ENCODE peak calls at places on chromosomes 2 and 18, in nine cellular contexts. One of them, this sample, is unnamed.

GRCh38 chr18:34042423-34043146 is 182.1 kb downstream of the NOL4 start:
- DNase-seq in H9: no peak
- DNase-seq in K562: no peak
- DNase-seq in stomach: no peak
- DNase-seq in endodermal cell: no peak
- DNase-seq in lung: no peak
- DNase-seq in psoas muscle: no peak
- DNase-seq in colonic mucosa: no peak
- DNase-seq in MM.1S: peak; percentile 7
- DNase-seq in this sample: no peak

GRCh38 chr2:53859354-53860159 is at the start of gene GPR75:
- DNase-seq in lung: no peak
- DNase-seq in K562: no peak
- DNase-seq in MM.1S: no peak
- DNase-seq in H9: peak; percentile 63
- DNase-seq in endodermal cell: peak; percentile 77
- DNase-seq in stomach: peak; percentile 35
- DNase-seq in psoas muscle: peak; percentile 57
- DNase-seq in colonic mucosa: peak; percentile 17
- DNase-seq in this sample: no peak

GRCh38 chr2:17933251-17933650 is 54.8 kb downstream of the KCNS3 start:
- DNase-seq in MM.1S: no peak
- DNase-seq in stomach: no peak
- DNase-seq in psoas muscle: no peak
- DNase-seq in lung: no peak
- DNase-seq in K562: no peak
- DNase-seq in endodermal cell: no peak
- DNase-seq in colonic mucosa: no peak
- DNase-seq in H9: no peak
- DNase-seq in this sample: no peak

GRCh38 chr2:54657664-54658083 is 65.8 kb upstream of the EML6 start:
- DNase-seq in MM.1S: peak; percentile 46
- DNase-seq in stomach: peak; percentile 82
- DNase-seq in lung: no peak
- DNase-seq in H9: peak; percentile 62
- DNase-seq in psoas muscle: peak; percentile 72
- DNase-seq in endodermal cell: peak; percentile 86
- DNase-seq in K562: peak; percentile 56
- DNase-seq in colonic mucosa: peak; percentile 71
- DNase-seq in this sample: peak; percentile 73

GRCh38 chr2:7196871-7197270 is 279.7 kb downstream of the RNF144A start:
- DNase-seq in stomach: no peak
- DNase-seq in MM.1S: no peak
- DNase-seq in psoas muscle: no peak
- DNase-seq in colonic mucosa: no peak
- DNase-seq in H9: no peak
- DNase-seq in endodermal cell: no peak
- DNase-seq in lung: no peak
- DNase-seq in K562: no peak
- DNase-seq in this sample: no peak

GRCh38 chr2:28047698-28048097 is 157.2 kb downstream of the BABAM2 start:
- DNase-seq in endodermal cell: no peak
- DNase-seq in stomach: no peak
- DNase-seq in colonic mucosa: no peak
- DNase-seq in psoas muscle: no peak
- DNase-seq in lung: no peak
- DNase-seq in H9: no peak
- DNase-seq in K562: no peak
- DNase-seq in MM.1S: no peak
- DNase-seq in this sample: no peak

GRCh38 chr2:219733106-219733505 is 105.7 kb downstream of the SLC4A3 start:
- DNase-seq in stomach: no peak
- DNase-seq in psoas muscle: no peak
- DNase-seq in MM.1S: no peak
- DNase-seq in H9: no peak
- DNase-seq in lung: no peak
- DNase-seq in K562: no peak
- DNase-seq in endodermal cell: no peak
- DNase-seq in colonic mucosa: no peak
- DNase-seq in this sample: no peak

GRCh38 chr2:213234641-213235040 is 49.6 kb upstream of the SPAG16 start:
- DNase-seq in lung: no peak
- DNase-seq in H9: no peak
- DNase-seq in MM.1S: no peak
- DNase-seq in endodermal cell: no peak
- DNase-seq in colonic mucosa: no peak
- DNase-seq in psoas muscle: no peak
- DNase-seq in stomach: no peak
- DNase-seq in K562: no peak
- DNase-seq in this sample: no peak

GRCh38 chr18:48007955-48008701 is 77.7 kb upstream of the SMAD2 start:
- DNase-seq in lung: peak; percentile 68
- DNase-seq in H9: peak; percentile 91
- DNase-seq in psoas muscle: peak; percentile 77
- DNase-seq in stomach: peak; percentile 78
- DNase-seq in K562: peak; percentile 94
- DNase-seq in MM.1S: peak; percentile 82
- DNase-seq in endodermal cell: peak; percentile 96
- DNase-seq in colonic mucosa: peak; percentile 77
- DNase-seq in this sample: peak; percentile 70

GRCh38 chr2:238327751-238328150 is 7.4 kb downstream of the TRAF3IP1 start:
- DNase-seq in endodermal cell: no peak
- DNase-seq in stomach: no peak
- DNase-seq in lung: no peak
- DNase-seq in colonic mucosa: no peak
- DNase-seq in psoas muscle: no peak
- DNase-seq in K562: no peak
- DNase-seq in MM.1S: no peak
- DNase-seq in H9: no peak
- DNase-seq in this sample: no peak

GRCh38 chr2:30264236-30264635 is 32.9 kb downstream of the LBH start:
- DNase-seq in endodermal cell: peak; percentile 10
- DNase-seq in K562: no peak
- DNase-seq in MM.1S: no peak
- DNase-seq in stomach: no peak
- DNase-seq in psoas muscle: no peak
- DNase-seq in H9: no peak
- DNase-seq in lung: no peak
- DNase-seq in colonic mucosa: no peak
- DNase-seq in this sample: no peak

GRCh38 chr2:127155901-127156300 is 48.9 kb upstream of the BIN1 start:
- DNase-seq in K562: no peak
- DNase-seq in H9: no peak
- DNase-seq in MM.1S: no peak
- DNase-seq in endodermal cell: no peak
- DNase-seq in lung: no peak
- DNase-seq in stomach: no peak
- DNase-seq in colonic mucosa: peak; percentile 31
- DNase-seq in psoas muscle: peak; percentile 81
- DNase-seq in this sample: peak; percentile 72

GRCh38 chr2:212665948-212666347 is 127.3 kb upstream of the ERBB4 start:
- DNase-seq in lung: no peak
- DNase-seq in psoas muscle: no peak
- DNase-seq in K562: no peak
- DNase-seq in MM.1S: no peak
- DNase-seq in H9: no peak
- DNase-seq in colonic mucosa: no peak
- DNase-seq in stomach: no peak
- DNase-seq in endodermal cell: no peak
- DNase-seq in this sample: no peak

GRCh38 chr2:72562451-72563153 is 263.2 kb downstream of the EXOC6B start:
- DNase-seq in H9: no peak
- DNase-seq in stomach: no peak
- DNase-seq in colonic mucosa: no peak
- DNase-seq in lung: no peak
- DNase-seq in endodermal cell: no peak
- DNase-seq in MM.1S: no peak
- DNase-seq in psoas muscle: no peak
- DNase-seq in K562: no peak
- DNase-seq in this sample: no peak

GRCh38 chr2:109356251-109357035 is 227.4 kb downstream of the SH3RF3 start:
- DNase-seq in colonic mucosa: no peak
- DNase-seq in MM.1S: no peak
- DNase-seq in K562: no peak
- DNase-seq in psoas muscle: no peak
- DNase-seq in stomach: peak; percentile 18
- DNase-seq in lung: no peak
- DNase-seq in endodermal cell: no peak
- DNase-seq in H9: no peak
- DNase-seq in this sample: no peak

GRCh38 chr2:204885747-204886146 is 340.5 kb downstream of the PARD3B start:
- DNase-seq in colonic mucosa: no peak
- DNase-seq in H9: no peak
- DNase-seq in endodermal cell: peak; percentile 68
- DNase-seq in K562: no peak
- DNase-seq in lung: no peak
- DNase-seq in MM.1S: no peak
- DNase-seq in psoas muscle: no peak
- DNase-seq in stomach: no peak
- DNase-seq in this sample: no peak
- TF ChIP-seq CTCF in colonic mucosa: no peak
- TF ChIP-seq CTCF in H9: peak; percentile 71
- TF ChIP-seq CTCF in endodermal cell: peak; percentile 84
- TF ChIP-seq CTCF in K562: peak; percentile 18
- TF ChIP-seq CTCF in lung: no peak
- TF ChIP-seq CTCF in MM.1S: no peak
- TF ChIP-seq CTCF in psoas muscle: no peak
- TF ChIP-seq CTCF in stomach: no peak
- TF ChIP-seq CTCF in this sample: no peak

GRCh38 chr18:72409923-72410322 is 134.2 kb downstream of the CBLN2 start:
- DNase-seq in psoas muscle: no peak
- DNase-seq in K562: no peak
- DNase-seq in H9: no peak
- DNase-seq in MM.1S: no peak
- DNase-seq in colonic mucosa: no peak
- DNase-seq in endodermal cell: no peak
- DNase-seq in lung: no peak
- DNase-seq in stomach: no peak
- DNase-seq in this sample: no peak

GRCh38 chr18:72407048-72407447 is 137.1 kb downstream of the CBLN2 start:
- DNase-seq in endodermal cell: no peak
- DNase-seq in lung: no peak
- DNase-seq in MM.1S: peak; percentile 51
- DNase-seq in stomach: no peak
- DNase-seq in colonic mucosa: no peak
- DNase-seq in K562: no peak
- DNase-seq in psoas muscle: no peak
- DNase-seq in H9: no peak
- DNase-seq in this sample: no peak

GRCh38 chr18:72410399-72410798 is 133.7 kb downstream of the CBLN2 start:
- DNase-seq in colonic mucosa: no peak
- DNase-seq in stomach: no peak
- DNase-seq in psoas muscle: no peak
- DNase-seq in H9: no peak
- DNase-seq in K562: no peak
- DNase-seq in endodermal cell: no peak
- DNase-seq in lung: no peak
- DNase-seq in MM.1S: peak; percentile 62
- DNase-seq in this sample: no peak
- H3K9me3 ChIP-seq in colonic mucosa: no peaks in the 10 kb centered on the region
- H3K9me3 ChIP-seq in stomach: no peaks in the 10 kb centered on the region
- H3K9me3 ChIP-seq in psoas muscle: no peaks in the 10 kb centered on the region
- H3K9me3 ChIP-seq in H9: no peaks in the 10 kb centered on the region
- H3K9me3 ChIP-seq in K562: no peaks in the 10 kb centered on the region
- H3K9me3 ChIP-seq in endodermal cell: peaks cover 54% of the 10 kb centered on the region
- H3K9me3 ChIP-seq in lung: no peaks in the 10 kb centered on the region
- H3K9me3 ChIP-seq in MM.1S: no peaks in the 10 kb centered on the region
- H3K9me3 ChIP-seq in this sample: no peaks in the 10 kb centered on the region

DNA sequence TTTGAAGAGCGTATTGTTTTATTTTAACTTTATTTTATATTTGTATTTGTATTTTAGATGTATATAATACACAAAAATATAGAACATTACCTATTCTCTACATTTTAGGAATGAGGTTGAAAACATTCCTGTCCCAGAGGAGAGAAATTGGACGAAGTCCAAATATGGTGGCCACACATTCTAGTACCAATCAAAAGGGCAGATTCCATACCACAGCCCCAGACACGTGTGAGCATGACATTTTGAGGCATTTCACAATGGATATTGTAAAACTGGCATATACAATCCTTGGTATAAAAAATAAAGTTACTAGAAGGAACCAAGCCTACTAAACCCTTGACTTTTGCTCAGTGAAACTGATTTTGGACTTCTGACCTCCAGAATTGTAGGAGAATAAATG is 50.6 kb downstream of the C2orf76 start:
- DNase-seq in MM.1S: no peak
- DNase-seq in lung: no peak
- DNase-seq in H9: no peak
- DNase-seq in colonic mucosa: no peak
- DNase-seq in K562: no peak
- DNase-seq in psoas muscle: no peak
- DNase-seq in endodermal cell: no peak
- DNase-seq in stomach: no peak
- DNase-seq in this sample: no peak
- H3K4me1 ChIP-seq in MM.1S: peaks cover 41% of the 10 kb centered on the region
- H3K4me1 ChIP-seq in lung: no peaks in the 10 kb centered on the region
- H3K4me1 ChIP-seq in H9: no peaks in the 10 kb centered on the region
- H3K4me1 ChIP-seq in colonic mucosa: no peaks in the 10 kb centered on the region
- H3K4me1 ChIP-seq in K562: no peaks in the 10 kb centered on the region
- H3K4me1 ChIP-seq in psoas muscle: peaks cover 26% of the 10 kb centered on the region
- H3K4me1 ChIP-seq in endodermal cell: no peaks in the 10 kb centered on the region
- H3K4me1 ChIP-seq in stomach: no peaks in the 10 kb centered on the region
- H3K4me1 ChIP-seq in this sample: peaks cover 6% of the 10 kb centered on the region

GRCh38 chr18:44968336-44968735 is 287.6 kb downstream of the SETBP1 start:
- DNase-seq in lung: no peak
- DNase-seq in H9: peak; percentile 51
- DNase-seq in K562: no peak
- DNase-seq in stomach: no peak
- DNase-seq in MM.1S: no peak
- DNase-seq in psoas muscle: no peak
- DNase-seq in endodermal cell: peak; percentile 71
- DNase-seq in colonic mucosa: no peak
- DNase-seq in this sample: no peak
- TF ChIP-seq CTCF in lung: no peak
- TF ChIP-seq CTCF in H9: peak; percentile 60
- TF ChIP-seq CTCF in K562: no peak
- TF ChIP-seq CTCF in stomach: no peak
- TF ChIP-seq CTCF in MM.1S: no peak
- TF ChIP-seq CTCF in psoas muscle: no peak
- TF ChIP-seq CTCF in endodermal cell: peak; percentile 66
- TF ChIP-seq CTCF in colonic mucosa: no peak
- TF ChIP-seq CTCF in this sample: no peak

DNA sequence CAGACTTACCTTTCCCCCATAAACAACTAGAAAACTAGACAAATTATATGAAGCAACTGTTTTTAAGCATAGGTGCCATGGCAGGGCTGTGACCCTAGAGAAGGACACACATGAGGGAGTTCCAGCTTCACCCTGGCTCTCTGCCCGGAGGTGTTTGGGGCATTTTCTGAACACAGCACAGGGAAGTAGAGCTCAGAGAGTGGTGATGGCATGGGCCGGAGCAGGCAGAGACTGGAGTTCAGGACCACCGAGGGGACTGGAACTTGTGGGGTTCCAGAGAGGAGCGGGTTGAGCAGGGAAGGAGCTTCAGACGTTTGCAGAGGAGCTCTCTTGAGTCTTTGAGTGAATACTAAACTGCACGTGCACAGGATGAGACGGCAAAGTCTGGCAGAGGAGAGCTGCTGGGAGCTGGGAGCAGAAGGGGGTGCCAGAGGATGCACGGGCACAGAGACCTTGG is 26.5 kb upstream of the KLF11 start:
- DNase-seq in endodermal cell: no peak
- DNase-seq in psoas muscle: no peak
- DNase-seq in K562: no peak
- DNase-seq in stomach: no peak
- DNase-seq in colonic mucosa: no peak
- DNase-seq in H9: no peak
- DNase-seq in MM.1S: no peak
- DNase-seq in lung: no peak
- DNase-seq in this sample: peak; percentile 54
- H3K9me3 ChIP-seq in endodermal cell: no peaks in the 10 kb centered on the region
- H3K9me3 ChIP-seq in psoas muscle: peaks cover 3% of the 10 kb centered on the region
- H3K9me3 ChIP-seq in K562: no peaks in the 10 kb centered on the region
- H3K9me3 ChIP-seq in stomach: no peaks in the 10 kb centered on the region
- H3K9me3 ChIP-seq in colonic mucosa: no peaks in the 10 kb centered on the region
- H3K9me3 ChIP-seq in H9: no peaks in the 10 kb centered on the region
- H3K9me3 ChIP-seq in MM.1S: no peaks in the 10 kb centered on the region
- H3K9me3 ChIP-seq in lung: no peaks in the 10 kb centered on the region
- H3K9me3 ChIP-seq in this sample: peaks cover 9% of the 10 kb centered on the region